ENCODE peak calls at places on chromosomes 12 and 14, in four cellular contexts. H is CD8-positive, alpha-beta memory T cell; N is uterus; R is aorta. B is an unnamed sample. For H3K4me1, the result is how much of the 10 kb centered on the place peaks cover.

GRCh38 chr14:53979141-53979673 is 22.6 kb upstream of the BMP4 start:
- DNase-seq in H (no peak), N (no peak), R (no peak), B (peak)

GRCh38 chr12:47954467-47955045 is 8.8 kb upstream of the TMEM106C start:
- DNase-seq in H (no peak), N (no peak), R (no peak), B (no peak)

GRCh38 chr12:30850684-30851083 is 75.9 kb upstream of the TSPAN11 start:
- DNase-seq in H (no peak), N (no peak), R (no peak), B (no peak)

GRCh38 chr14:80955434-80955939 is at the start of gene TSHR:
- DNase-seq in H (peak), N (no peak), R (no peak), B (no peak)

GRCh38 chr12:16955083-16955657 is 349.2 kb upstream of the LMO3 start:
- DNase-seq in H (no peak), N (no peak), R (no peak), B (no peak)

GRCh38 chr12:106522708-106523107 is 60.1 kb upstream of the RFX4 start:
- DNase-seq in H (no peak), N (no peak), R (no peak), B (no peak)

GRCh38 chr12:62651138-62651537 is 184.5 kb downstream of the MON2 start:
- DNase-seq in H (no peak), N (no peak), R (no peak), B (no peak)

GRCh38 chr12:106724116-106724515 is 50.4 kb upstream of the RIC8B start:
- DNase-seq in H (no peak), N (no peak), R (no peak), B (no peak)

GRCh38 chr14:21267431-21267845 is 1.8 kb downstream of the HNRNPC start:
- DNase-seq in H (no peak), N (no peak), R (no peak), B (no peak)

GRCh38 chr12:30725739-30726138 is 29.0 kb downstream of the CAPRIN2 start:
- DNase-seq in H (no peak), N (no peak), R (no peak), B (peak)

GRCh38 chr12:25570418-25570817 is 17.3 kb upstream of the LMNTD1 start:
- DNase-seq in H (no peak), N (no peak), R (no peak), B (no peak)

GRCh38 chr14:102512713-102513373 is 3.3 kb upstream of the ANKRD9 start:
- DNase-seq in H (no peak), N (no peak), R (no peak), B (no peak)

GRCh38 chr12:49546481-49546880 is 7.7 kb downstream of the KCNH3 start:
- DNase-seq in H (no peak), N (no peak), R (no peak), B (no peak)

GRCh38 chr14:96762650-96763049 is 34.5 kb upstream of the VRK1 start:
- DNase-seq in H (no peak), N (no peak), R (no peak), B (peak)

GRCh38 chr14:25111061-25111601 is 61.2 kb upstream of the STXBP6 start:
- DNase-seq in H (no peak), N (no peak), R (no peak), B (no peak)

GRCh38 chr14:89217876-89218275 is 199.2 kb downstream of the FOXN3 start:
- DNase-seq in H (no peak), N (peak), R (no peak), B (no peak)

GRCh38 chr14:59333668-59334067 is 131.5 kb downstream of the GPR135 start:
- DNase-seq in H (no peak), N (peak), R (no peak), B (no peak)

GRCh38 chr14:60514378-60515243 is 5.7 kb downstream of the SIX6 start:
- DNase-seq in H (no peak), N (no peak), R (peak), B (peak)

GRCh38 chr14:23351681-23352505 is 794 bp downstream of the SLC22A17 start:
- DNase-seq in H (no peak), N (no peak), R (peak), B (no peak)

GRCh38 chr14:87199371-87199770 is 793.6 kb downstream of the GALC start:
- DNase-seq in H (no peak), N (no peak), R (no peak), B (no peak)

GRCh38 chr14:41597647-41598046 is 9.0 kb upstream of the LRFN5 start:
- DNase-seq in H (no peak), N (no peak), R (peak), B (no peak)

GRCh38 chr12:5433081-5433839 is 1.4 kb downstream of the NTF3 start:
- DNase-seq in H (no peak), N (no peak), R (no peak), B (no peak)

GRCh38 chr12:45644521-45644920 is 85.0 kb upstream of the ARID2 start:
- DNase-seq in H (no peak), N (no peak), R (no peak), B (no peak)

GRCh38 chr14:31926652-31927347 is 150.3 kb upstream of the ARHGAP5 start:
- DNase-seq in H (no peak), N (no peak), R (no peak), B (no peak)

GRCh38 chr12:64675795-64676194 is 65.5 kb downstream of the RASSF3 start:
- DNase-seq in H (no peak), N (no peak), R (peak), B (peak)

GRCh38 chr14:34875031-34875922 is at the start of gene BAZ1A:
- DNase-seq in H (peak), N (peak), R (peak), B (peak)

GRCh38 chr12:117485984-117486839 is 124.8 kb upstream of the NOS1 start:
- DNase-seq in H (no peak), N (no peak), R (no peak), B (peak)

GRCh38 chr12:61412209-61412608 is 848.0 kb upstream of the USP15 start:
- DNase-seq in H (no peak), N (no peak), R (no peak), B (no peak)

GRCh38 chr12:2101798-2102197 is 49.0 kb downstream of the CACNA1C start:
- DNase-seq in H (no peak), N (no peak), R (no peak), B (no peak)

GRCh38 chr12:47493801-47494200 is 212.0 kb downstream of the RPAP3 start:
- DNase-seq in H (no peak), N (no peak), R (no peak), B (no peak)

GRCh38 chr12:34403706-34404376 is 381.5 kb downstream of the ALG10 start:
- DNase-seq in H (peak), N (peak), R (peak), B (peak)

GRCh38 chr12:8665729-8666128 is 3.1 kb upstream of the MFAP5 start:
- DNase-seq in H (no peak), N (no peak), R (no peak), B (no peak)

GRCh38 chr12:124496584-124496983 is 70.8 kb downstream of the NCOR2 start:
- DNase-seq in H (no peak), N (no peak), R (no peak), B (no peak)

GRCh38 chr12:68327896-68328295 is 4.3 kb downstream of the MDM1 start:
- DNase-seq in H (no peak), N (no peak), R (no peak), B (no peak)

GRCh38 chr14:51676549-51676948 is 24.8 kb downstream of the FRMD6 start:
- DNase-seq in H (no peak), N (no peak), R (no peak), B (no peak)

GRCh38 chr14:54566410-54567223 is at the start of gene SAMD4A:
- DNase-seq in H (peak), N (peak), R (peak), B (peak)

GRCh38 chr12:20367731-20368652 is at the start of gene PDE3A:
- DNase-seq in H (no peak), N (peak), R (peak), B (peak)

GRCh38 chr12:20360407-20360806 is 7.9 kb upstream of the PDE3A start:
- DNase-seq in H (no peak), N (no peak), R (no peak), B (no peak)

GRCh38 chr12:20366776-20367409 is 1.4 kb upstream of the PDE3A start:
- DNase-seq in H (no peak), N (no peak), R (no peak), B (no peak)

GRCh38 chr12:20361416-20361815 is 6.9 kb upstream of the PDE3A start:
- DNase-seq in H (no peak), N (no peak), R (no peak), B (no peak)

GRCh38 chr12:20364501-20364900 is 3.8 kb upstream of the PDE3A start:
- DNase-seq in H (no peak), N (no peak), R (no peak), B (no peak)
- H3K4me1 ChIP-seq in H (under half), N (under half), R (under half), B (under half)

GRCh38 chr14:74985806-74986205 is 16.9 kb upstream of the EIF2B2 start:
- DNase-seq in H (no peak), N (no peak), R (no peak), B (no peak)
- H3K27ac ChIP-seq in H (no peak), N (no peak), R (no peak), B (no peak)

GRCh38 chr12:51183349-51183748 is 10.4 kb upstream of the TFCP2 start:
- DNase-seq in H (no peak), N (no peak), R (no peak), B (no peak)

GRCh38 chr12:51187370-51187987 is 14.5 kb upstream of the TFCP2 start:
- DNase-seq in H (no peak), N (no peak), R (no peak), B (no peak)

GRCh38 chr12:51186465-51186864 is 13.5 kb upstream of the TFCP2 start:
- DNase-seq in H (no peak), N (no peak), R (no peak), B (no peak)

GRCh38 chr12:51183816-51184215 is 10.9 kb upstream of the TFCP2 start:
- DNase-seq in H (no peak), N (no peak), R (no peak), B (peak)

GRCh38 chr12:51185171-51185717 is 12.3 kb upstream of the TFCP2 start:
- DNase-seq in H (no peak), N (no peak), R (no peak), B (no peak)
- H3K4me3 ChIP-seq in H (no peak), N (no peak), R (no peak), B (no peak)

GRCh38 chr12:109870648-109871047 is 9.7 kb downstream of the GLTP start:
- DNase-seq in H (no peak), N (no peak), R (no peak), B (no peak)
- H3K4me1 ChIP-seq in H (under half), N (under half), R (under half), B (under half)

GRCh38 chr12:116423053-116423452 is 136.1 kb upstream of the MAP1LC3B2 start:
- DNase-seq in H (no peak), N (peak), R (no peak), B (no peak)

GRCh38 chr12:116426391-116427136 is 132.6 kb upstream of the MAP1LC3B2 start:
- DNase-seq in H (no peak), N (peak), R (peak), B (peak)

GRCh38 chr12:116430911-116431565 is 128.1 kb upstream of the MAP1LC3B2 start:
- DNase-seq in H (no peak), N (no peak), R (no peak), B (no peak)

GRCh38 chr12:116425256-116426193 is 133.7 kb upstream of the MAP1LC3B2 start:
- DNase-seq in H (no peak), N (no peak), R (no peak), B (no peak)

GRCh38 chr12:116427200-116427932 is 131.8 kb upstream of the MAP1LC3B2 start:
- DNase-seq in H (no peak), N (no peak), R (no peak), B (no peak)
- H3K27ac ChIP-seq in H (no peak), N (peak), R (peak), B (peak)

GRCh38 chr12:181921-182320 is 32.0 kb downstream of the SLC6A12 start:
- DNase-seq in H (no peak), N (no peak), R (no peak), B (no peak)
- H3K4me3 ChIP-seq in H (no peak), N (no peak), R (no peak), B (no peak)

GRCh38 chr14:50044040-50044651 is 72.2 kb downstream of the VCPKMT start:
- DNase-seq in H (no peak), N (no peak), R (no peak), B (no peak)

GRCh38 chr14:50047274-50047676 is 69.1 kb downstream of the VCPKMT start:
- DNase-seq in H (no peak), N (no peak), R (no peak), B (no peak)

GRCh38 chr14:50041980-50042379 is 74.4 kb downstream of the VCPKMT start:
- DNase-seq in H (no peak), N (no peak), R (no peak), B (no peak)

GRCh38 chr14:50045837-50046236 is 70.5 kb downstream of the VCPKMT start:
- DNase-seq in H (no peak), N (no peak), R (no peak), B (no peak)

DNA sequence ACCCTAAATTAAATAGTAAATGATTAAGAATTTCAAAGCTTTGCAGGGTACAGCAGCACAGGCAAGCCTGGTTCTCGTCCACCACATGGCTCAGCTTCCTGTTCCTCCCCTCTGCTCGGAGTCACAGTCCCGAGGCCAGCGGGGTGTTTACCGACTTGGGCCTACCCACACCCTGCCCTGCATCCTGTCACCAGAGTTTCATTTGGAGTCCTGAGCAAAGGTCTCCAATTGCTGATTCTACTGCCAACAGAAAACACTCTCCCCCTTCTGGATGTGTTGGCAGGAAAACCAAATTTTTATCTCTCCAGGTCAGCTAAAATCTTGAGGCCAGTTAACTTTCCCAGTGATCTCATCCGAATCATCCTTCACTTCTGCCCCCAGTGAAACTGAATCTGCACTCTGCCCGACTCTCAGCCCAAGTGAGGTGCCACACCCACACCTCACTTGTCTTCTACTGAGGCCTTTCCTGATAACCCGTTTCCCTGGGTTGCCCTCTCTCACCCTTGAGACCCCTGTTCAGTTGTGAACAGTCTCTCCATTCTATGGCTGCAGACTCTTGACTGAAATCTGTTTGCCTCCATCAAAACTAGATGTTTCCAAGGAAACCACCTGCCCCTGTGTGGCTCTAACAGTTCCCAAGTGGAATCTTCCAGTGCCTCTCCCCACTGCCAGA is 71.2 kb downstream of the VCPKMT start:
- DNase-seq in H (peak), N (peak), R (peak), B (no peak)
- H3K4me1 ChIP-seq in H (half or more), N (under half), R (under half), B (under half)

GRCh38 chr14:100076630-100077029 is 11.4 kb downstream of the EVL start:
- DNase-seq in H (no peak), N (peak), R (no peak), B (no peak)
- H3K27ac ChIP-seq in H (no peak), N (no peak), R (no peak), B (no peak)

GRCh38 chr12:109102491-109102890 is 5.1 kb downstream of the UNG start:
- DNase-seq in H (no peak), N (no peak), R (no peak), B (no peak)
- H3K4me3 ChIP-seq in H (no peak), N (no peak), R (no peak), B (no peak)

GRCh38 chr12:26749781-26750180 is 83.2 kb downstream of the ITPR2 start:
- DNase-seq in H (no peak), N (no peak), R (no peak), B (no peak)

GRCh38 chr12:26751179-26751578 is 81.8 kb downstream of the ITPR2 start:
- DNase-seq in H (no peak), N (no peak), R (no peak), B (no peak)

GRCh38 chr12:26750531-26751171 is 82.3 kb downstream of the ITPR2 start:
- DNase-seq in H (no peak), N (no peak), R (no peak), B (no peak)

GRCh38 chr12:26748412-26748740 is 84.6 kb downstream of the ITPR2 start:
- DNase-seq in H (no peak), N (no peak), R (no peak), B (no peak)

GRCh38 chr12:26748741-26749431 is 84.1 kb downstream of the ITPR2 start:
- DNase-seq in H (no peak), N (no peak), R (no peak), B (no peak)
- H3K4me1 ChIP-seq in H (under half), N (under half), R (under half), B (under half)